ENCODE peak calls at places on chromosomes 11 and 22, in five cellular contexts. K is GM13977, I is IMR-90, D is fibroblast of the aortic adventitia, N is Calu3. J is an unnamed sample.

GRCh38 chr11:832529-833113 is at the start of gene CD151:
- DNase-seq in K (peak), I (peak), D (no peak), N (peak), J (peak)

GRCh38 chr11:31687861-31688260 is 123.3 kb downstream of the PAX6 start:
- DNase-seq in K (no peak), I (no peak), D (no peak), N (no peak), J (no peak)

GRCh38 chr11:60786811-60787567 is 1.9 kb downstream of the MS4A10 start:
- DNase-seq in K (no peak), I (peak), D (peak), N (no peak), J (no peak)

GRCh38 chr11:35177370-35177769 is 38.4 kb downstream of the CD44 start:
- DNase-seq in K (no peak), I (peak), D (no peak), N (no peak), J (peak)

GRCh38 chr11:76279038-76279437 is 72.7 kb upstream of the WNT11 start:
- DNase-seq in K (no peak), I (no peak), D (no peak), N (no peak), J (no peak)

GRCh38 chr11:16876053-16876752 is 137.8 kb downstream of the C11orf58 start:
- DNase-seq in K (no peak), I (no peak), D (no peak), N (no peak), J (no peak)

GRCh38 chr22:29194269-29194668 is 11.4 kb upstream of the EMID1 start:
- DNase-seq in K (no peak), I (no peak), D (no peak), N (no peak), J (no peak)

GRCh38 chr11:131666617-131667016 is 296.2 kb downstream of the NTM start:
- DNase-seq in K (no peak), I (peak), D (no peak), N (no peak), J (no peak)

GRCh38 chr11:125141686-125142535 is 22.6 kb upstream of the PKNOX2 start:
- DNase-seq in K (peak), I (peak), D (peak), N (peak), J (peak)

GRCh38 chr11:126282361-126282741 is 542 bp upstream of the TIRAP start:
- DNase-seq in K (peak), I (peak), D (peak), N (no peak), J (peak)

GRCh38 chr22:16806401-16806800 is 18.8 kb downstream of the XKR3 start:
- DNase-seq in K (no peak), I (no peak), D (no peak), N (no peak), J (no peak)

GRCh38 chr11:94309757-94310156 is 5.4 kb downstream of the IZUMO1R start:
- DNase-seq in K (no peak), I (no peak), D (no peak), N (no peak), J (no peak)

GRCh38 chr11:123973816-123974215 is 3.8 kb downstream of the OR10S1 start:
- DNase-seq in K (no peak), I (peak), D (peak), N (no peak), J (no peak)

GRCh38 chr11:126588630-126589491 is 233.4 kb downstream of the ST3GAL4 start:
- DNase-seq in K (no peak), I (no peak), D (no peak), N (no peak), J (no peak)

GRCh38 chr11:19380375-19380774 is 139.6 kb upstream of the E2F8 start:
- DNase-seq in K (no peak), I (peak), D (peak), N (peak), J (no peak)

GRCh38 chr22:50684986-50685385 is 12.4 kb downstream of the SHANK3 start:
- DNase-seq in K (no peak), I (peak), D (peak), N (no peak), J (no peak)

GRCh38 chr22:44669725-44670027 is 32.3 kb upstream of the PRR5 start:
- DNase-seq in K (no peak), I (peak), D (no peak), N (no peak), J (peak)

GRCh38 chr11:44090539-44090938 is 4.9 kb upstream of the EXT2 start:
- DNase-seq in K (no peak), I (no peak), D (no peak), N (no peak), J (no peak)

GRCh38 chr11:64729851-64730382 is 6.9 kb upstream of the NRXN2 start:
- DNase-seq in K (no peak), I (no peak), D (no peak), N (no peak), J (peak)

DNA sequence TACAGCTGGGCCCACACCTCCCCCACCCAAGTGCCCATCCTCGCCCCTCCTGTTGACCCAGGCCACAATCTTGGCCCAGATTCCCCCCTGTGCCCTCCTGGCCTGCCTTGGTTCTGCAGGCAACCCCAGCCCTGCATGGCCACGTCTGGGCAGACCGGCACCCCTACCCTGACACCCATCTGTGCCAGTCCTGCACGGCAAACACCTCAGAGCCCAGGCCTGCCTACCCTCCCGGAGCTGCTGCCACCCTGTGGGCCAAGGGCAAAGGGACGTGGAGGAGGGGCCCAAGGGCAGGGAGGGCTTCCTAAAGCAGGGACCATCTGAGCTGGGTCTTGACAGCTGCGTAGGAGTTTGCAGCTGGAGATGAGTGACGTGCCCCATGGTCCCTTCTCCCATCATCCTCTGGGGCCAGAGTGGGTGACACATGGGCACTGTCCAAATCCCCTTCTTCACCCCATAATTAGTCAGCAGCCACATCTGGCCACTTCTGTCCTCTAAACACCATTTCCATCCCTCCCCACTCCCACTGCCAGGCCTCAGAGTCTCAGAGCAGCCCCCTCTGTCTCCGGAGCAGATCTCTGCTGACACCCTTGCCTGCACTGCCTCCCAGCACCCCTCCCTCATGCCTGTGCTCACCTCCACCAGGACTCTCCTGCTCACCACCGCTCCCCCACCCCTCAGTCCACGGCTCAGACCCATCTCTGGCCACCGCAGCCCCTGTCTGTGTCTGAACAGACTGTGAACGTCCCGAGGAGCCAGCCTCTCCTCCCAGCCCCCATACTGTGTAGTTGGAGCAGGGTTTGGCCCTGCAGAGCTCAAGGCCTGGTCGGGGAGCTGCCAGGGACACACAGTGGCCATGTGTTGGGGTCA is 35.6 kb upstream of the PPARA start:
- DNase-seq in K (no peak), I (no peak), D (no peak), N (peak), J (no peak)
- TF ChIP-seq CTCF in K (no peak), I (no peak), D (no peak), N (no peak), J (no peak)

GRCh38 chr11:66845876-66846212 is 2.6 kb downstream of the RCE1 start:
- DNase-seq in K (no peak), I (no peak), D (no peak), N (no peak), J (no peak)
- TF ChIP-seq CTCF in K (no peak), I (no peak), D (no peak), N (no peak), J (no peak)

GRCh38 chr11:114746013-114746412 is 67.7 kb downstream of the NXPE2 start:
- DNase-seq in K (no peak), I (no peak), D (no peak), N (no peak), J (no peak)

DNA sequence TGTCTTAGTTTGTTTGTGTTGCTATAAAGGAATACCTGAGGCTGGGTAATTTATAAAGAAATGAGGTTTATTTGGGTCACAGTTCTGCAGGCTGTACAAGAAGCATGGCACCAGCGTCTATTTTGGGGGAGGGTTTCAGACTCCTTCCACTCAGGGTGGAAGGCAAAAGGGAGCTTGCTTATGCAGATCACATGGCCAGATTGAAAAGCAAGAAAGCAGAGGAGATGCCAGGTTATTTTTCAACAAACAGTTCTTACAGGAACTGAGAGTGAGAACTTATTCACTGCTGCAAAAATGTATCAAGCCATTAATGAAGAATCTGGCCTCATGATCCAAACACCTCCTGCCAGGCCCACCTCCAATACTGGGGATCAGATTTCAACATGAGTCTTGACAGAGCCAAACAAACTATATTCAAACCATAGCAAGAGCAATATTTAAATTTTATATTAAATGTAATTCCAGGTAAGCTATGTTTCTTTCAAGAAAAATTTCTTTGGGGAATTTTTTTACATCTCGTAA is 66.9 kb downstream of the NXPE2 start:
- DNase-seq in K (no peak), I (no peak), D (no peak), N (no peak), J (no peak)
- TF ChIP-seq CTCF in K (no peak), I (no peak), D (no peak), N (no peak), J (no peak)

GRCh38 chr11:117621226-117621625 is 175.8 kb downstream of the DSCAML1 start:
- DNase-seq in K (peak), I (peak), D (peak), N (peak), J (peak)
- TF ChIP-seq CTCF in K (peak), I (peak), D (peak), N (peak), J (peak)

GRCh38 chr22:22720201-22720723 is 75.8 kb downstream of the GGTLC2 start:
- DNase-seq in K (peak), I (peak), D (peak), N (peak), J (peak)
- TF ChIP-seq CTCF in K (peak), I (peak), D (peak), N (peak), J (peak)

DNA sequence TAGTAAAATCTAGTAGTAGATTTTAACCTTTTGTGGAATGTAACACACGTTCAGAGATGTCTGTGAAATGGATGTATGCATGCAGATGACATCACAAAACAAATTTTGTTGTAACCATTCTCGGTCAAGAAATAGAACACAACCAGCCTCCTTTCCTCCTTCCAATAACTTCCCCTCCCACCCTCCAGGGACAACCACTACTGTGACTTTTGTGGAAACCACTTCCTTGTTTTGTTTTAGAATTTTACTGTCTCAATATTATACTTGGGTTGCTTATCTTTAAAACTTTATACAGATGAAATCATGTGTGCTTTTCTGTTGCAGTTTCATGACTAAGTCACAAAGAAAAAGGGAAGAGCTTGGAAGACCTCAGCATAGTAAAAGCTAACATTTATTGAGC is 189.4 kb upstream of the NCAM1 start:
- DNase-seq in K (no peak), I (no peak), D (no peak), N (no peak), J (no peak)
- TF ChIP-seq CTCF in K (no peak), I (no peak), D (no peak), N (no peak), J (no peak)

GRCh38 chr22:31952459-31952858 is 8.1 kb downstream of the YWHAH start:
- DNase-seq in K (no peak), I (peak), D (peak), N (no peak), J (no peak)
- TF ChIP-seq CTCF in K (no peak), I (no peak), D (no peak), N (no peak), J (no peak)

DNA sequence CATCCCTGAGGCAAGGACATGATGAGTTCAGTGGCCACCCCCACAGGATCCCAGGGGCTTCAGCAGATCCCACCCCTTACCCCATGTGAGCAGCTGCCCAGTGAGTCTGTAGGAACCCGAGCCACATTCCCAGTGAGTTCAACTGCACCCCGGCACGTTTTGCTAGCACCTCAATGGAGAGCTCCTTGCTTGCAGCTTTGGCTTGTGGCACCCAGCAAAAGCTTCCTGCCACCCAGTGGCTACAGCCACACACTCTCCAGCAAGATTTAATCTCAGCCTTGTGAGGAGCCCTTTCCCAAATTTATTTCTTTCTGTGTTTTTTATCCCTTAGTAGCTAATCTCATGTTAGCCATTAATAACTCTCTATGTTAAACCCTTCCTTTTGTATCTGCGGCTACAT is 4.0 kb downstream of the SAA1 start:
- DNase-seq in K (no peak), I (no peak), D (no peak), N (no peak), J (no peak)
- TF ChIP-seq CTCF in K (no peak), I (no peak), D (no peak), N (no peak), J (no peak)

DNA sequence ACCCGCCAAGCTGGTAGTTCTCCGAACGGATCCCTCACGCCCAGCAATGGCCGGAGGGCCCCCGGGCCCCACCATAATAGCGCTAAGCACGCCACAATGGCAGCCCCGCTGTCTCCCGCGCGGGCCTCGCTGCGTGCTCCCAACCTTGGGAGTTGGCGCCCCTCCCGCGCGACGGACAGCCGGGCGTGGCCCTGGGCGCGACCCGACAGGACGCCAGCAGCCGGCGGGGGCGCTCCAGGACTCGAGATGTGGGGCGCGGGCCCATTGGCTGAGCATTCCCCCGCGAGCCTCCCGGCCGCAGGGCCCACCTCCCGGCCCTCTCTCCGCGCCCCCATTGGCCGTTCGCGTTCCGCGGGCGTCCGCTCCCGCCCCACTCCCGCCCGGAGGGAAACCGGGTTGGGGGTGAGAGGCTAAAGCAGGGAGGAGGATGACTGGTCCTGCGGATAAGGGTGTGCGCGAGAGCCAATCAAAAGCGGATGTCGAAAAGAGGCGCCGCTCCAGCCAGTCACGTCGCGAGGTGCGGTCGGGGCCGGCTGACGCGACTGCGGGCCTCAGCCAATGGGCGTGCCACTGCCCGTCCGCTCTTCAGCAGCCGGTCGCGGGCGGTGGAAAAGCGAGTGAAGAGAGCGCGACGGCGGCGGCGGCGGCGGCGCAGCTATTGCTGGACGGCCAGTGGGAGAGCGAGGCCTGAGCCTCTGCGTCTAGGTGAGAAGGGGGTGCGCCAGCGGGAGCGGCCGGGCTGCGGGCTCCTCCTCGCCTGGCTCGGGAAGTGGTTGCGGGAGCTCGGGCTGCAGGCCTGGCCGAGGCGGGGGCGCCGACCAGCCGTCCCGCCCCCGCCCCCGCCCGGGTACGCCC is at the start of gene FAR1:
- DNase-seq in K (peak), I (peak), D (peak), N (peak), J (peak)
- TF ChIP-seq CTCF in K (peak), I (peak), D (peak), N (peak), J (peak)

GRCh38 chr11:81237139-81237538 is 1496.5 kb downstream of the FAM181B start:
- DNase-seq in K (peak), I (peak), D (peak), N (no peak), J (peak)
- TF ChIP-seq CTCF in K (peak), I (peak), D (no peak), N (no peak), J (no peak)

J was measured in activated CD8-positive, alpha-beta T cell treated with anti-CD3 and anti-CD28 coated beads for 36 hours.